ENCODE peak calls at places on chromosomes 4 and X, in eight cellular contexts. O is OCI-LY7; W is HS-5; C is stimulated activated CD4-positive, alpha-beta T cell treated with anti-CD3 and anti-CD28 coated beads, Interleukin-4, amount 100 ng/mL, for 24 hours; J is NCI-H510A; Q is cerebellar cortex; P is activated CD4-positive, alpha-beta T cell treated with anti-CD3 and anti-CD28 coated beads, Interleukin-2, amount 50 U/mL, for 4 hours; I is fibroblast of pulmonary artery. Y is an unnamed sample.

GRCh38 chrX:151966236-151966635 is 8.2 kb downstream of the GABRE start:
- DNase-seq in O (no peak), W (no peak), C (no peak), J (no peak), Q (no peak), P (no peak), I (no peak), Y (no peak)

GRCh38 chrX:1657367-1658082 is 42.7 kb downstream of the ASMT start:
- DNase-seq in O (peak), W (no peak), C (peak), J (no peak), Q (peak), P (no peak), I (peak), Y (peak)

GRCh38 chrX:129678176-129678880 is 23.6 kb upstream of the APLN start:
- DNase-seq in O (no peak), W (no peak), C (peak), J (peak), Q (peak), P (peak), I (no peak), Y (peak)

GRCh38 chr4:184361443-184361842 is 112.9 kb downstream of the IRF2 start:
- DNase-seq in O (no peak), W (no peak), C (no peak), J (no peak), Q (no peak), P (no peak), I (peak), Y (no peak)

GRCh38 chrX:56813318-56813837 is 84.3 kb downstream of the NBDY start:
- DNase-seq in O (no peak), W (peak), C (peak), J (no peak), Q (no peak), P (peak), I (peak), Y (no peak)

GRCh38 chrX:40278340-40279090 is 180.8 kb upstream of the BCOR start:
- DNase-seq in O (no peak), W (no peak), C (peak), J (no peak), Q (no peak), P (peak), I (no peak), Y (no peak)

GRCh38 chr4:26058537-26058936 is 144.5 kb downstream of the SMIM20 start:
- DNase-seq in O (no peak), W (no peak), C (peak), J (no peak), Q (no peak), P (peak), I (no peak), Y (no peak)

GRCh38 chrX:13774696-13775095 is 40.1 kb downstream of the OFD1 start:
- DNase-seq in O (no peak), W (no peak), C (no peak), J (peak), Q (no peak), P (no peak), I (no peak), Y (no peak)

GRCh38 chrX:30577362-30577961 is at the start of gene TASL:
- DNase-seq in O (peak), W (no peak), C (peak), J (no peak), Q (no peak), P (no peak), I (no peak), Y (no peak)

GRCh38 chrX:18890724-18891560 is 93.0 kb downstream of the PHKA2 start:
- DNase-seq in O (no peak), W (no peak), C (no peak), J (peak), Q (peak), P (no peak), I (no peak), Y (no peak)

GRCh38 chrX:19649227-19650009 is 134.1 kb upstream of the MAP3K15 start:
- DNase-seq in O (no peak), W (no peak), C (no peak), J (no peak), Q (no peak), P (no peak), I (peak), Y (no peak)

GRCh38 chr4:112245383-112245782 is 13.8 kb downstream of the AP1AR start:
- DNase-seq in O (no peak), W (no peak), C (no peak), J (no peak), Q (no peak), P (no peak), I (peak), Y (no peak)

GRCh38 chr4:110361921-110362320 is 114.0 kb upstream of the ENPEP start:
- DNase-seq in O (no peak), W (no peak), C (no peak), J (no peak), Q (no peak), P (no peak), I (peak), Y (no peak)

GRCh38 chr4:8855781-8856245 is 15.8 kb downstream of the HMX1 start:
- DNase-seq in O (peak), W (no peak), C (no peak), J (no peak), Q (peak), P (no peak), I (no peak), Y (no peak)

GRCh38 chrX:2374086-2374485 is 126.7 kb downstream of the DHRSX start:
- DNase-seq in O (no peak), W (no peak), C (no peak), J (no peak), Q (no peak), P (no peak), I (peak), Y (no peak)

GRCh38 chr4:185811509-185812364 is at the start of gene SORBS2:
- DNase-seq in O (peak), W (no peak), C (no peak), J (peak), Q (peak), P (no peak), I (peak), Y (peak)

GRCh38 chr4:64617813-64618212 is 208.6 kb upstream of the TECRL start:
- DNase-seq in O (no peak), W (peak), C (no peak), J (no peak), Q (peak), P (no peak), I (no peak), Y (no peak)

GRCh38 chr4:30916337-30917274 is 196.4 kb downstream of the PCDH7 start:
- DNase-seq in O (no peak), W (no peak), C (no peak), J (no peak), Q (no peak), P (no peak), I (no peak), Y (no peak)

GRCh38 chrX:39894626-39895025 is 203.1 kb downstream of the BCOR start:
- DNase-seq in O (no peak), W (no peak), C (no peak), J (no peak), Q (no peak), P (no peak), I (no peak), Y (peak)

GRCh38 chrX:48540015-48540350 is 469 bp downstream of the TBC1D25 start:
- DNase-seq in O (no peak), W (no peak), C (peak), J (peak), Q (peak), P (peak), I (peak), Y (no peak)

GRCh38 chr4:100063355-100063754 is 113.3 kb upstream of the H2AZ1 start:
- DNase-seq in O (peak), W (no peak), C (no peak), J (no peak), Q (no peak), P (no peak), I (no peak), Y (no peak)

GRCh38 chr4:120228086-120228485 is 161.4 kb upstream of the MAD2L1 start:
- DNase-seq in O (no peak), W (no peak), C (no peak), J (no peak), Q (no peak), P (no peak), I (peak), Y (no peak)

GRCh38 chrX:14997271-14997670 is 124.0 kb downstream of the MOSPD2 start:
- DNase-seq in O (no peak), W (no peak), C (no peak), J (no peak), Q (no peak), P (no peak), I (no peak), Y (no peak)

GRCh38 chrX:40422021-40422420 is 158.7 kb upstream of the ATP6AP2 start:
- DNase-seq in O (no peak), W (no peak), C (no peak), J (no peak), Q (no peak), P (no peak), I (no peak), Y (no peak)

GRCh38 chrX:129956765-129957164 is 25.7 kb upstream of the BCORL1 start:
- DNase-seq in O (no peak), W (no peak), C (no peak), J (no peak), Q (no peak), P (no peak), I (no peak), Y (no peak)

GRCh38 chr4:140691369-140691768 is 64.8 kb downstream of the TBC1D9 start:
- DNase-seq in O (no peak), W (no peak), C (no peak), J (no peak), Q (peak), P (no peak), I (peak), Y (peak)

GRCh38 chrX:112935029-112935428 is 94.4 kb upstream of the AMOT start:
- DNase-seq in O (no peak), W (no peak), C (no peak), J (no peak), Q (no peak), P (no peak), I (no peak), Y (no peak)

GRCh38 chr4:82599336-82599735 is 37.5 kb upstream of the TMEM150C start:
- DNase-seq in O (peak), W (no peak), C (no peak), J (peak), Q (peak), P (no peak), I (no peak), Y (peak)

GRCh38 chrX:16082470-16083085 is 40.8 kb upstream of the GRPR start:
- DNase-seq in O (no peak), W (no peak), C (no peak), J (no peak), Q (no peak), P (no peak), I (no peak), Y (no peak)

GRCh38 chrX:110699109-110699508 is 96.5 kb downstream of the CHRDL1 start:
- DNase-seq in O (no peak), W (peak), C (no peak), J (no peak), Q (no peak), P (no peak), I (no peak), Y (no peak)

GRCh38 chrX:132638313-132638712 is 149.5 kb upstream of the MBNL3 start:
- DNase-seq in O (no peak), W (no peak), C (no peak), J (no peak), Q (no peak), P (no peak), I (no peak), Y (no peak)

GRCh38 chrX:96314974-96315373 is 369.7 kb upstream of the DIAPH2 start:
- DNase-seq in O (no peak), W (peak), C (no peak), J (no peak), Q (no peak), P (no peak), I (peak), Y (no peak)

GRCh38 chr4:74546020-74546419 is 101.1 kb downstream of the AREG start:
- DNase-seq in O (no peak), W (peak), C (no peak), J (no peak), Q (no peak), P (no peak), I (peak), Y (no peak)

GRCh38 chr4:139501117-139501516 is 47.2 kb downstream of the RAB33B start:
- DNase-seq in O (no peak), W (no peak), C (no peak), J (no peak), Q (no peak), P (no peak), I (no peak), Y (no peak)

GRCh38 chr4:76614589-76614988 is 179.6 kb downstream of the SHROOM3 start:
- DNase-seq in O (no peak), W (peak), C (no peak), J (no peak), Q (no peak), P (no peak), I (no peak), Y (no peak)

Y was measured in DMS153.